ENCODE peak calls at places on chromosome 3, in seven cellular contexts. P is GM13976; R is GM03348; V is stimulated activated CD8-positive, alpha-beta memory T cell treated with anti-CD3 and anti-CD28 coated beads, Interleukin-2, amount 100 ng/mL, for 1 hour; B is activated T-helper 9 cell treated with anti-CD3 and anti-CD28 coated beads, Interleukin-2, amount 50 U/mL, for 16 hours; E is stimulated activated naive CD4-positive, alpha-beta T cell treated with Interleukin-2 at 50 U/mL for 16 hours; X is stimulated activated naive CD8-positive, alpha-beta T cell treated with anti-CD3 and anti-CD28 coated beads, Interleukin-15, Interleukin-2, amounts not matched to agents 100 U/mL and 50 U/mL, for 24 hours. U is an unnamed sample.
A peak's percentile ranks its signal among the peaks of the same experiment; 100 is the strongest.

GRCh38 chr3:189260556-189261493 is 89.1 kb downstream of the TPRG1 start:
- DNase-seq in P (no peak), R (peak; percentile 68), V (no peak), B (no peak), E (no peak), X (no peak), U (peak; percentile 60)

GRCh38 chr3:146464783-146465182 is 4.6 kb downstream of the PLSCR2 start:
- DNase-seq in P (no peak), R (no peak), V (no peak), B (no peak), E (no peak), X (no peak), U (no peak)

GRCh38 chr3:196559826-196560225 is 8.5 kb downstream of the WDR53 start:
- DNase-seq in P (no peak), R (no peak), V (no peak), B (no peak), E (no peak), X (no peak), U (no peak)

GRCh38 chr3:63706321-63707085 is 54.0 kb downstream of the SNTN start:
- DNase-seq in P (no peak), R (peak; percentile 52), V (no peak), B (no peak), E (no peak), X (no peak), U (peak; percentile 61)

GRCh38 chr3:179852117-179852886 is 184.4 kb downstream of the PEX5L start:
- DNase-seq in P (peak; percentile 47), R (no peak), V (no peak), B (no peak), E (no peak), X (peak; percentile 4), U (no peak)

GRCh38 chr3:141950572-141951493 is 74.4 kb downstream of the ATP1B3 start:
- DNase-seq in P (no peak), R (no peak), V (no peak), B (no peak), E (no peak), X (no peak), U (no peak)

GRCh38 chr3:55860040-55860439 is 372.9 kb upstream of the WNT5A start:
- DNase-seq in P (no peak), R (no peak), V (no peak), B (no peak), E (no peak), X (no peak), U (no peak)

GRCh38 chr3:16673530-16673929 is 68.3 kb upstream of the DAZL start:
- DNase-seq in P (no peak), R (no peak), V (no peak), B (no peak), E (no peak), X (no peak), U (no peak)

GRCh38 chr3:62554264-62554799 is 181.0 kb upstream of the FEZF2 start:
- DNase-seq in P (no peak), R (no peak), V (no peak), B (no peak), E (no peak), X (no peak), U (no peak)

GRCh38 chr3:41792806-41793205 is 169.1 kb downstream of the ULK4 start:
- DNase-seq in P (no peak), R (no peak), V (no peak), B (no peak), E (no peak), X (no peak), U (no peak)

GRCh38 chr3:13451301-13451673 is 28.8 kb upstream of the HDAC11 start:
- DNase-seq in P (no peak), R (peak; percentile 21), V (no peak), B (no peak), E (peak; percentile 48), X (peak; percentile 40), U (no peak)

GRCh38 chr3:173410836-173411235 is 13.3 kb downstream of the NLGN1 start:
- DNase-seq in P (no peak), R (no peak), V (no peak), B (no peak), E (no peak), X (no peak), U (no peak)

GRCh38 chr3:77475545-77475944 is 435.6 kb downstream of the ROBO2 start:
- DNase-seq in P (no peak), R (no peak), V (no peak), B (no peak), E (no peak), X (no peak), U (no peak)

GRCh38 chr3:143977326-143978262 is 6.0 kb downstream of the DIPK2A start:
- DNase-seq in P (peak; percentile 30), R (peak; percentile 5), V (no peak), B (no peak), E (no peak), X (no peak), U (no peak)

GRCh38 chr3:176479291-176479690 is 718.0 kb downstream of the TBL1XR1 start:
- DNase-seq in P (no peak), R (no peak), V (no peak), B (no peak), E (no peak), X (no peak), U (no peak)

GRCh38 chr3:43895573-43895972 is 204.8 kb downstream of the ABHD5 start:
- DNase-seq in P (no peak), R (no peak), V (no peak), B (no peak), E (no peak), X (no peak), U (no peak)

GRCh38 chr3:187750513-187751123 is 5.3 kb upstream of the BCL6 start:
- DNase-seq in P (no peak), R (no peak), V (no peak), B (no peak), E (no peak), X (no peak), U (no peak)

GRCh38 chr3:195771651-195772300 is 40.0 kb downstream of the MUC4 start:
- DNase-seq in P (no peak), R (no peak), V (no peak), B (no peak), E (no peak), X (no peak), U (no peak)

GRCh38 chr3:144496116-144496835 is 524.7 kb downstream of the DIPK2A start:
- DNase-seq in P (no peak), R (no peak), V (no peak), B (no peak), E (no peak), X (no peak), U (no peak)

GRCh38 chr3:107884719-107885460 is 205.9 kb downstream of the CD47 start:
- DNase-seq in P (no peak), R (peak; percentile 67), V (no peak), B (no peak), E (no peak), X (no peak), U (peak; percentile 65)

GRCh38 chr3:184659797-184660301 is 52.0 kb downstream of the MAGEF1 start:
- DNase-seq in P (no peak), R (peak; percentile 52), V (no peak), B (no peak), E (no peak), X (no peak), U (peak; percentile 36)

GRCh38 chr3:178186666-178187065 is 349.6 kb upstream of the KCNMB2 start:
- DNase-seq in P (no peak), R (no peak), V (no peak), B (no peak), E (no peak), X (no peak), U (no peak)

GRCh38 chr3:27319847-27320526 is 49.2 kb downstream of the NEK10 start:
- DNase-seq in P (no peak), R (no peak), V (no peak), B (no peak), E (no peak), X (no peak), U (no peak)

GRCh38 chr3:124787490-124788195 is 57.4 kb downstream of the UMPS start:
- DNase-seq in P (no peak), R (no peak), V (no peak), B (no peak), E (no peak), X (no peak), U (no peak)

U was measured in AG20443.